ENCODE peak calls at places on chromosomes 1 and 21, in four cellular contexts. A is SK-N-SH, Y is tibial nerve, C is A549. H is an unnamed sample.

GRCh38 chr1:116847688-116848531 is 61.8 kb upstream of the PTGFRN start:
- DNase-seq in C (no peak), A (no peak), Y (no peak), H (peak)

GRCh38 chr1:162639718-162640117 is 7.5 kb downstream of the DDR2 start:
- DNase-seq in A (no peak), C (no peak), Y (no peak), H (no peak)

GRCh38 chr1:227035316-227035715 is 95.2 kb downstream of the COQ8A start:
- DNase-seq in C (no peak), A (no peak), Y (no peak), H (no peak)

GRCh38 chr1:118563969-118564951 is 379.2 kb upstream of the SPAG17 start:
- DNase-seq in Y (no peak), A (no peak), C (no peak), H (no peak)

GRCh38 chr1:173353346-173353745 is 123.8 kb upstream of the PRDX6 start:
- DNase-seq in C (no peak), A (no peak), Y (no peak), H (no peak)

GRCh38 chr1:1118893-1119220 is 3.0 kb upstream of the C1orf159 start:
- DNase-seq in A (no peak), Y (no peak), C (no peak), H (no peak)

GRCh38 chr21:35352066-35352770 is 303.1 kb upstream of the RUNX1 start:
- DNase-seq in A (no peak), Y (no peak), C (no peak), H (no peak)

GRCh38 chr21:34844033-34844923 is 175.5 kb downstream of the CLIC6 start:
- DNase-seq in Y (peak), C (no peak), A (no peak), H (peak)

GRCh38 chr1:112544011-112544688 is 35.4 kb downstream of the WNT2B start:
- DNase-seq in C (peak), Y (no peak), A (no peak), H (no peak)

GRCh38 chr1:14897997-14898645 is 255.4 kb upstream of the TMEM51 start:
- DNase-seq in A (no peak), C (no peak), Y (no peak), H (no peak)

GRCh38 chr1:219143735-219144134 is 29.9 kb upstream of the LYPLAL1 start:
- DNase-seq in Y (no peak), C (no peak), A (no peak), H (no peak)

GRCh38 chr1:3034728-3035610 is 13.7 kb downstream of the ACTRT2 start:
- DNase-seq in Y (no peak), A (no peak), C (no peak), H (peak)

GRCh38 chr1:51936531-51936930 is 54.0 kb downstream of the RAB3B start:
- DNase-seq in A (no peak), Y (no peak), C (no peak), H (no peak)

GRCh38 chr1:28208818-28209441 is 23.9 kb downstream of the DNAJC8 start:
- DNase-seq in C (peak), Y (no peak), A (peak), H (no peak)

GRCh38 chr21:43861716-43862115 is 3.3 kb upstream of the AGPAT3 start:
- DNase-seq in Y (no peak), A (no peak), C (no peak), H (peak)

GRCh38 chr1:24387636-24388035 is 25.9 kb downstream of the STPG1 start:
- DNase-seq in C (no peak), Y (no peak), A (no peak), H (no peak)

GRCh38 chr1:78255378-78255777 is 209.6 kb downstream of the GIPC2 start:
- DNase-seq in Y (no peak), A (no peak), C (no peak), H (no peak)

GRCh38 chr1:208184993-208185703 is 59.0 kb downstream of the PLXNA2 start:
- DNase-seq in A (no peak), Y (no peak), C (no peak), H (no peak)
- H3K27ac ChIP-seq in A (peak), Y (no peak), C (peak), H (peak)

GRCh38 chr1:29758764-29759499 is 522.6 kb downstream of the PTPRU start:
- DNase-seq in A (no peak), C (no peak), Y (no peak), H (no peak)

GRCh38 chr1:29757866-29758763 is 521.8 kb downstream of the PTPRU start:
- DNase-seq in C (no peak), A (no peak), Y (no peak), H (no peak)

GRCh38 chr1:29762635-29763034 is 526.3 kb downstream of the PTPRU start:
- DNase-seq in A (no peak), Y (no peak), C (no peak), H (no peak)

GRCh38 chr1:29761159-29761928 is 525.0 kb downstream of the PTPRU start:
- DNase-seq in Y (no peak), C (no peak), A (no peak), H (peak)

DNA sequence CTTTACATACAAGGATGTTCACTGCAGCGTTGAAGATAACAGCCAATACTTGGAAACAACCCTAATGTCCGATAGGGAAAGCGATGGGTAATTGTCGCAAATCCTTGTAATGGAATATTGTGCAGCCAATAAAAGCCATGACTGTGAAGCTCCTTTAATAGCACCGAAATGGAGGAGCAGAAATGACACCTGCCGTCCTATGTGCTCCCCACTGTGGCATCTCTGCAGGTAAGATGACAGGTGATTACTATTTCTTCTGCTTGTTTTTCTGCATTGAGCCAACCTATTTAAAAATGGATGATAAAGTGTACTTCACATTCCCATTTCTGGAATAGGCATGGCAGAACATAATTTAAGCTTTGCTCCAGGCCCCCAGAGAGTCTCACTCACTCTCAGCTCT is 523.8 kb downstream of the PTPRU start:
- DNase-seq in C (no peak), A (no peak), Y (no peak), H (no peak)
- TF ChIP-seq EP300 in C (no peak), A (no peak), Y (no peak), H (no peak)

DNA sequence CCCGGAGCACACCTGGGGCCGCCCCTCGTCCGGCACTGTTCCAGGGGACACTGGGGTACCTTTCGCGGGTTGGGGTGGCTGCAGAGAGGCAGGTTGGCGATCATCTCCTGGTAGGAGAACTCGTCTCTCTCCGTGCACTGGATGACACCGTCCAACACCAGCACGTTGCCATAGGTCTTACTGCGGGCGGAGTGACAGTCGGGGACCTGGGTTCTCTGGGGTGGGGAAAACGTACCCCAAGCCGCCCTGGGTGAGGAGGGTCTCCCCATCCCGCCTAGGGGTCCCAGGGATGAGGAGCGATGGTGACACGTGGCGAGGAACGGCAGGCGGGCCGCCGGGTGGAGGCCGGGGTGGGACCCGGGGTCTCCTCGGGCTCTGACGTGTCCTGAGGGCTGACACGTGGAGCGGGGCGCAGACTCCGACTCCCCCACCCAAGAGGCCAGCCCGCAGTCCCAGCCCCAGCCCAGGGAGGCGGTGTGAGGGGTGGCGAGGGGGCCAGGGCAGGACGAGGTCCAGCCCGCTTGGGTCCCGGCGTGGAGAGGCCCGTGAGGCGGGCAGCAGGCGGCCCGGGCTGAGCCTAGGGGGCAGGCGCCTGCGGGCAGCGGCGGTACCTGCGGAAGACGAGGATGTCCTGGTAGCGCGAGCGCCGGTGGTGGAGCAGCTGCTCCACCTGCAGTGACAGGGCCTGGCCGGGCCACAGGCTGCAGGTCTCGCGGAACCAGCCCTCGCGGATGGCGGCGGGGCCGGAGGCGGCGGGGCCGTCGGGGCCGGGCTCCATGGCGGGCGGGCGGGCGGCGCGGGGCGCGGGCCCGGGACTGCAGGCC is 440 bp downstream of the SRM start:
- DNase-seq in Y (no peak), A (peak), C (no peak), H (no peak)
- H3K27ac ChIP-seq in Y (peak), A (peak), C (peak), H (peak)

GRCh38 chr1:105636052-105636451 is 1420.4 kb upstream of the PRMT6 start:
- DNase-seq in Y (no peak), C (no peak), A (no peak), H (no peak)

DNA sequence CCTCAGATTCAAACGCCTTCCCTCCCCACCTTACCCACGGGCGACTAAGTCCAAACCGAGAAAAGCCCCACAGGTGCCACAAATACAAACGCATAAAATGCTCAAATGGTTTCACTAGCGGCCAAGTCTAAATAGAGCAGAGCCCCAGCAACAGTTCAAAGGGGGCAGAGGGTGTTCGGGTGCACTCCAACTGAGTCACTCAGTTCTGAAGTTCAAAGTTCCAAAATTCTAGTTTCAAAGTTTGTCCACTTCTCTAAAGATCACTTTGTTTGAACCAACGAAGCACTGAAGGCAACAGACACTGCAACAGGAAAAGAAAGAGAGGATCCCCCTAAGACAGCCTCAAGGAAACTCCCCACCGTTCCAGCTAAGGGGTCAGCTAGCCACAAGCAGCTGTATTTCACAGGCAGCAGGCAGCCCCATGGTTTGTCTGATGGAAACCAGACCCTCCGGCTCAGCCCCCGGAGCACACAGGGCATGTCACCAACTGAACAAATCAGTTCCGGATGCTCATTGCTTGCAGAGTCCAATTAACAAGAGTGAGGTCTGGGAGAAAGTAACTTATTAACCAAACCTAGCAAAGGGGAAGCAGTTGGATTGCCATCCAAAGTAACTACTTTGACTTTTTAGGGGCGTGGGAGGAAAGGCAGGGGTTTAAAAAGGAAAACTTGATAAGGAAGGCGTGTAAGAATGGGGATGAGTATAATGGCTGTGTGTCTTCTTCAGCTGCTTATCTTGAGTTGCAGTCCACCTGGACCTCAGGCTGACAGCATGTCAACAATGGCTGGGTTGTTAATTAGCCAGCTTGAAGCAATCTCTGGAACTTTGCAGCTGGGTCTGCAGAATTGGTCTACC is 1423.9 kb upstream of the PRMT6 start:
- DNase-seq in C (no peak), A (peak), Y (no peak), H (no peak)
- TF ChIP-seq EP300 in C (no peak), A (no peak), Y (no peak), H (no peak)

GRCh38 chr1:30642391-30643120 is 80.8 kb downstream of the MATN1 start:
- DNase-seq in A (no peak), C (no peak), Y (no peak), H (peak)
- H3K27ac ChIP-seq in A (no peak), C (no peak), Y (no peak), H (no peak)

DNA sequence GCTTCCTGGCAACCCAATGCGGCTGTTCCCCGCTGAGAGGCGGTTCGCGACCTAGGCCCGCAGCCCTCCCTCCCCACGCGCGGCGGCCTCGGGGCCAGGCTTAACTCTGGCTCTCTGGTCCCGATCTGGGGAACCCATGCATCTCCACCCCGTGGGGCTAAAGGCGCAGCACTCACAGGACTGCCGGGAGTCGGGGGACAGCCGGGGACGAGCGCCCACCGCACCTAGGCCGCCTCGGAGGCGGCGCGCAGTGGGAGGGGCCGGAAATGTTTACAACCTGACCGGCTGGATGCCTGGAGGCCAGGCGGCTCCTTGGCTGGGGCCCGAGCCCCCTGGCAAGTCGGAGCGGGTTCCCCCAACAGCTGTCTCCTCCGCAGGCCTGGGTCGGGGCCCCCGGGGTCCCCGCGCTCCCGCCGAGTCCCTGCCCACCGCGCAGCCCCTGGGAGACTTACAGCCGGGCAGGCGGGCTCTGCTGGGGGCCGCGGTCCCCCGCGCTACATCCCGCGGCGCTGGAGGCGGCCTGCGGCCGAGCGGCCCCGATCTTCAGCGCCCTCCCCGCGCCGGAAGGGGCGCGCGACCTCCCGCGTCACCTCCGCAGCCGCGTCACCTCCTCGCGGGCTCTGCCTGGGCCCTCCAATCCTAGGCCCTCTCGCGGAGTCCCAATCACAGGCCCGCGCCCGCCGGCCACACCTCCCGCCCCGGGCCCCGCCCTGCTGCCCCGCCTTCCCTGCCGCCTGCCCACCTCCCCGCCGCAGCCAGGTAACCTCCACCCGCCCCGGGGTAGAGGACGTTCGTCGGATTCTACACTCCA is at the start of gene ADIPOR1:
- DNase-seq in C (peak), Y (peak), A (peak), H (peak)
- TF ChIP-seq EP300 in C (no peak), Y (peak), A (no peak), H (no peak)

DNA sequence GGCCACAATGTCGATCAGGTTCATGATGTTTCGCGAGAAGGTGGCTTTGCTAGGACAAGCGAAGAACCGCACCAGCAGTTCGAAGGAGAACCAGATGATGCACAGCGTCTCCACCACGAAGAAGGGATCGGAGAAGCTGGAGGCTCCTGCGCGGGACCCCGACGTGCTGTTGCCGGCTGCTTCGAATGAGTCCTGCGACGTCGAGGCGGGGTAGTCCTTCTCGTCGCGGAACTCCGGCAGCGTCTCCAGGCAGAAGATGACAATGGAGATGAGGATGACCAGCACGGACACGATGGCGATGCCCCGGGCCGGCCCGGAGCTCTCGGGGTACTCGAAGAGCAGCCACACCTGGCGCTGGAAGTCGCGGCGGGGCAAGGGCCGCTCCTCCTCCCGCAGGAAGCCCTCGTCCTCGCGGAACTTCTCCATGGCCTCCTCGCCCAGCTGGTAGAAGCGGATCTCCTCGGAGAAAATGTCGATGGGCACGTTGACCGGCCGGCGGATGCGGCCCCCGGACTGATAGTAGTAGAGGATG is 869 bp downstream of the KCNA3 start:
- DNase-seq in A (peak), C (no peak), Y (no peak), H (no peak)
- H3K27ac ChIP-seq in A (no peak), C (no peak), Y (no peak), H (no peak)

DNA sequence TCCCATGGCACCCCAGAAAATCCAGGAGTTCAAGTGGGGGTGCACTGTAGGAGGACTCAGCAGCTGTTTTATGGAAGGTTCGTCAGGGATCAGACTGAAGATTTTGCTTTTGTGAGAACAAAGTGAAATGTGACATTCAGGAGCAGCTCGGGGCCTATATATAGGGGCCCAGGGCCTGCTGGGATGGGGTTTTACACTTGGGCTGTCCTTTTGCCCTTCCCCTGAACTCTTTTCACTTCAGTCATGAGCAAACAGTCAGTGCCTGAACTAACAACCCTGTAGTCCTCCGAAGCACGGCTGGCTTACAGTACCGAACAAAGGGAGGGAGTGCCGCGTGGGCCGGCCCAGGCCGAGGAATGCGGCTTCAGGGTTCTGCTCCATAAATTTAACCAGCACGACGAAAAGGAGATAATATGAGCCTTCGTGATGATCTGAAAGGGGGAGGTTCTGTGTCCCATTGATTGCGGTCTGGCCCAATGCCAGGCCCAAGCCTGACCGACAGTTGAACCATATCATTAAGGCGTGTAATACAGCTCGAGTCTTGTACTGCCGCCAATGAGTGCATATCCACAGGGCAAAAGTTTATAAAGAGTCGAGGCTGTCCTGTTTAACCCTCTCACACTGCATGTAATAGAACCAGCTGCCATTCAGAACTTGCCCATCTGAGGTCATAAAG is 139.9 kb downstream of the DHRS3 start:
- DNase-seq in Y (peak), A (peak), C (peak), H (peak)
- TF ChIP-seq EP300 in Y (peak), A (peak), C (peak), H (peak)

H was measured in sigmoid colon.